ENCODE peak calls at places on chromosome 4, in five cellular contexts. F, I, P, W and Z are unnamed samples.

GRCh38 chr4:3465698-3466671 is 2.9 kb downstream of the DOK7 start:
- DNase-seq in F (no peak), I (no peak), P (no peak), W (no peak), Z (no peak)

GRCh38 chr4:82989567-82990429 is 20.8 kb downstream of the LIN54 start:
- DNase-seq in F (no peak), I (no peak), P (no peak), W (no peak), Z (peak)

GRCh38 chr4:47640911-47641310 is 155.8 kb downstream of the ATP10D start:
- DNase-seq in F (no peak), I (no peak), P (no peak), W (peak), Z (no peak)

GRCh38 chr4:73832651-73833237 is 3.7 kb upstream of the CXCL6 start:
- DNase-seq in F (no peak), I (no peak), P (no peak), W (peak), Z (peak)

GRCh38 chr4:97349468-97350186 is 793.6 kb downstream of the STPG2 start:
- DNase-seq in F (no peak), I (no peak), P (no peak), W (no peak), Z (no peak)

GRCh38 chr4:153398713-153399112 is 54.2 kb downstream of the MND1 start:
- DNase-seq in F (no peak), I (no peak), P (no peak), W (no peak), Z (no peak)

GRCh38 chr4:151564321-151564720 is 155.3 kb downstream of the FHIP1A start:
- DNase-seq in F (no peak), I (no peak), P (no peak), W (no peak), Z (no peak)

GRCh38 chr4:84870398-84871163 is 95.9 kb downstream of the WDFY3 start:
- DNase-seq in F (no peak), I (no peak), P (no peak), W (peak), Z (no peak)

GRCh38 chr4:94757192-94758140 is at the start of gene BMPR1B:
- DNase-seq in F (no peak), I (no peak), P (no peak), W (peak), Z (no peak)

GRCh38 chr4:121072080-121072835 is at the start of gene NDNF:
- DNase-seq in F (peak), I (no peak), P (no peak), W (peak), Z (no peak)

GRCh38 chr4:2835978-2836377 is 7.7 kb upstream of the ADD1 start:
- DNase-seq in F (peak), I (no peak), P (no peak), W (no peak), Z (no peak)

GRCh38 chr4:102612824-102613366 is 111.7 kb downstream of the NFKB1 start:
- DNase-seq in F (no peak), I (no peak), P (no peak), W (no peak), Z (peak)

GRCh38 chr4:7771541-7772507 is 167.8 kb downstream of the AFAP1 start:
- DNase-seq in F (peak), I (no peak), P (no peak), W (no peak), Z (no peak)

GRCh38 chr4:37685211-37685725 is 908 bp downstream of the RELL1 start:
- DNase-seq in F (no peak), I (peak), P (no peak), W (peak), Z (peak)

GRCh38 chr4:107115185-107115847 is 79.2 kb upstream of the DKK2 start:
- DNase-seq in F (no peak), I (no peak), P (peak), W (peak), Z (no peak)

GRCh38 chr4:38177792-38178665 is 217.8 kb downstream of the PTTG2 start:
- DNase-seq in F (peak), I (no peak), P (no peak), W (no peak), Z (peak)

GRCh38 chr4:119040711-119041185 is 94.9 kb upstream of the MYOZ2 start:
- DNase-seq in F (no peak), I (peak), P (no peak), W (peak), Z (no peak)

GRCh38 chr4:54660145-54660535 is 2.4 kb downstream of the KIT start:
- DNase-seq in F (no peak), I (no peak), P (no peak), W (no peak), Z (no peak)

GRCh38 chr4:27205994-27206393 is 345.4 kb downstream of the STIM2 start:
- DNase-seq in F (no peak), I (no peak), P (no peak), W (peak), Z (no peak)

GRCh38 chr4:83866821-83867220 is 330.9 kb downstream of the GPAT3 start:
- DNase-seq in F (no peak), I (no peak), P (no peak), W (peak), Z (no peak)

GRCh38 chr4:8745036-8745827 is 126.4 kb downstream of the HMX1 start:
- DNase-seq in F (peak), I (no peak), P (no peak), W (no peak), Z (no peak)

GRCh38 chr4:186727977-186728519 is 4.4 kb upstream of the FAT1 start:
- DNase-seq in F (no peak), I (no peak), P (no peak), W (no peak), Z (no peak)

GRCh38 chr4:186725422-186726149 is 1.9 kb upstream of the FAT1 start:
- DNase-seq in F (peak), I (no peak), P (no peak), W (peak), Z (peak)

GRCh38 chr4:186727149-186727976 is 3.7 kb upstream of the FAT1 start:
- DNase-seq in F (no peak), I (no peak), P (no peak), W (peak), Z (no peak)

GRCh38 chr4:186726150-186726439 is 2.4 kb upstream of the FAT1 start:
- DNase-seq in F (no peak), I (no peak), P (no peak), W (no peak), Z (no peak)

DNA sequence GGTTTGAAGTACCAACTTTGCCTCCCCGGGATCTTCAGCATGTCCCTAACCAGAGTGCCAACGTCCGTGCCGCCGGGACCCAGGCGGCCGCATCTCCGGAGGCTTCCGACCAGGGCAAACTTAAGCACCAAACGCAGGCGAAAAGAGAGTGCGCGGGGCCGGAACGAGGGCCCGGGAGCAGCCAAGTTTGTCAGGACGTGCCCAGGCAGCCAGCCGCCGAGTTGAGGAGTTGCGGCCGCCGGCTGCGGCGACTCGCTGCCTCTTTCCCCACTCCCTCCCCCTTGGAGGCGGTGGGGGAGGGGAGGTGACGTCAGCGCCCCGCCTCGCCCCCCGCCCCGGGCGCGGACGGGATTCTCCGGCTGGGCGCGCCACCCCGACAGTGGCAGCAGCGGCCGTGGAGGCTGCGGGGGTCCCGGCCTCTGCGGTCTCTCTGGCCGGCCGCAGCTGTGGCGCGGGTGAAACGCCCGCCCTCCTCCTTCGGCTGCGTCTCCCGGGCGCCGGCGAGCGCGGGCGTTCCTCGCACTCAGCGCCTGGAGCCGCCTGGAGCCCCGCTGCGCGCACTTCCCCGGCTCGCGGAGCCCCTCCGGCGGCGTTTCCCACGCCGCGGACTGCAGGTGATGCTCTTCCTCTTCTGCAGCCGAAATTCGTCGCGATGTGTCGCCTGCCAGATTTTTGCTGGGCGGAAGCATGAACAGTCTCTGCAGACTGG is 2.9 kb upstream of the FAT1 start:
- DNase-seq in F (peak), I (no peak), P (no peak), W (peak), Z (peak)
- H3K4me3 ChIP-seq in F (peak), I (peak), P (peak), W (peak), Z (peak)

DNA sequence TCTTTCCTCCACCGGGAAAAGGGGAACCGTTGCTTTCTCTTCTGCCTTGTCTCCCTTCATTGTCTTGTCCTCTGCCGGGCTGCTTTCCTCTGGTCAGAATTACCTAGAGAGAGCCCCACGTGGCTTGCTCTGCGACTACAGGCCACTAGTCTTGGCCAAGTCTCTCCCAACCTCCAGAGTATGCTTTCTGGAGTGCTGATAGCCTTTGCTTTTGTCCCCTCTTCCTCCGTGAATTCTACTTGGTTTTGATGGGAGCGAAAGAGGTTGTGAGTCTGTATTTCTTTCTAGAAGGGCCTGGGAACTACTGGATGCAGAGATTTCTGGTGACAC is 5.3 kb upstream of the POU4F2 start:
- DNase-seq in F (no peak), I (no peak), P (no peak), W (no peak), Z (no peak)
- H3K4me3 ChIP-seq in F (no peak), I (no peak), P (peak), W (no peak), Z (no peak)

GRCh38 chr4:24056258-24056657 is 166.4 kb upstream of the PPARGC1A start:
- DNase-seq in F (no peak), I (no peak), P (no peak), W (no peak), Z (no peak)
- H3K4me3 ChIP-seq in F (no peak), I (no peak), P (no peak), W (no peak), Z (no peak)

GRCh38 chr4:169032883-169033645 is 23.0 kb upstream of the CBR4 start:
- DNase-seq in F (no peak), I (no peak), P (no peak), W (no peak), Z (no peak)

GRCh38 chr4:169029947-169030346 is 19.9 kb upstream of the CBR4 start:
- DNase-seq in F (no peak), I (no peak), P (no peak), W (no peak), Z (no peak)

GRCh38 chr4:169032194-169032593 is 22.1 kb upstream of the CBR4 start:
- DNase-seq in F (no peak), I (no peak), P (no peak), W (no peak), Z (no peak)

GRCh38 chr4:169030575-169030982 is 20.5 kb upstream of the CBR4 start:
- DNase-seq in F (no peak), I (no peak), P (no peak), W (peak), Z (no peak)

DNA sequence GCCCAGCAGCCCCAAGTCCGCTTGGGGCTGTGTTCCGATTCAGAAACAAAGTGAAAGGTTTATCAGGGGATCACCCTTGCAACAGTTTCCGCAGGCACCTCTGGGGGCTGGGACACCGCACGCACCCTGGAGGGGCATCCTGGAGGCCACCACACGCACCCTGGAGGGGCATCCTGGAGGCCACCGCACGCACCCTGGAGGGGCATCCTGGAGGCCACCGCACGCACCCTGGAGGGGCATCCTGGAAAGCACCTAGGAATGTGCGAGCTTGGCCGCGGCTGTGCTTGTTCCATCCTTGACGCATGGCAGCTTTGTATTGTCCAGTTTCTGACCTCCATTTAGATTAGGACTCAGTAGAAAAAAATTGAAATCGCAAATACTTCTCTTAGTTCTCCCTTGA is 21.3 kb upstream of the CBR4 start:
- DNase-seq in F (no peak), I (no peak), P (no peak), W (no peak), Z (no peak)
- H3K4me3 ChIP-seq in F (no peak), I (no peak), P (no peak), W (no peak), Z (no peak)

DNA sequence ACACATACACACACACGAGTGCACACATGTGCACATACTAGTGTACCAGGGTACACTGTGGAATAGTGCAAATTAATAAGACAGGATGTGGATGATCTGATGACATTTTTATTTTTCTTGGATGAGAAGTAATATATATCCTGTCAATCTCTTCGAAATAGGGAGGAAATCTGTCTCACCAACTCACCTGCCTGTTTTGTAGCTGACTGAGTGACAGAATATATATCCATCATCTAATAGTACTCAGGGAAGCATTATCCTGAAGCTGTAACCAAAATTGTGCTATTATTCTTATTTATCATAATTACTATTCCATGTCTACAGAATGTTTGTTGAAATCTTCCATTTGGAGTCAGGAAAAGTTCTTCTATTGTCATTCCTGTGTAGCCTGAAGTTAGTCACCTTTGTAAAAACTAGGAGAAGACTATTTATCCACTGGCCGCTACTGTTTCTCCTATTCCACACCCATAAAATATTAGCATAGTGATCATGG is 888.0 kb downstream of the TRAM1L1 start:
- DNase-seq in F (no peak), I (no peak), P (no peak), W (no peak), Z (no peak)
- H3K4me3 ChIP-seq in F (no peak), I (no peak), P (no peak), W (no peak), Z (no peak)

GRCh38 chr4:504076-504475 is 5.1 kb downstream of the PIGG start:
- DNase-seq in F (no peak), I (no peak), P (no peak), W (peak), Z (no peak)

GRCh38 chr4:499563-499962 is 553 bp downstream of the PIGG start:
- DNase-seq in F (no peak), I (no peak), P (no peak), W (no peak), Z (no peak)

DNA sequence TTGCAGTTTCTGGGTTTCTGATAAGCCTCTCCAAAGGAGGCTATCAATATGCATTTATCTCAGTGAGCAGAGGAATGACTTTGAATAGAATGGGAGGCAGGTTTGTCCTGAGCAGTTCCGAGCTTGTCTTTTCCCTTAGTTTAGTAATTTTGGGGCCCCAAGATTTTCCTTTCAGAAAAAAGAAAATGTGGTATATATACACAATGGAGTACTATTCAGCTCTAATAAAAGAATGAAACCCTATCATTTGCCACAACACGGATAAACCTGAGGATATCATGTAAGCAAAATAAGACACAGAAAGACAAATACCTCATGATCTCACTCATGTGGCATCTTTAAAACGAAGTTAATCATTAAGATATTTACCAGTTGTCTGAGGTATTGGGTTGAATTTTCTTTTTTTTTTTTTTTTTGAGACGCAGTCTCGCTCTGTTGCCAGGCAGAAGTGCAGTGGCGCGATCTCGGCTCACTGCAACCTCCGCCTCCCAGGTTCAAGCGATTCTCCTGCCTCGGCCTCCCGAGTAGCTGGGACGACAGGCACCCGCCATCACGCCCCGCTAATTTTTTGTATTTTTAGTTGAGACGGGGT is 532 bp downstream of the ZNF721 start:
- DNase-seq in F (no peak), I (no peak), P (no peak), W (peak), Z (no peak)
- H3K4me3 ChIP-seq in F (peak), I (peak), P (peak), W (peak), Z (peak)

GRCh38 chr4:6563935-6564645 is 10.9 kb upstream of the MAN2B2 start:
- DNase-seq in F (no peak), I (no peak), P (no peak), W (no peak), Z (no peak)
- H3K4me3 ChIP-seq in F (no peak), I (no peak), P (no peak), W (no peak), Z (no peak)

GRCh38 chr4:59179372-59179771 is 2020.8 kb upstream of the ADGRL3 start:
- DNase-seq in F (no peak), I (no peak), P (no peak), W (no peak), Z (no peak)
- H3K4me3 ChIP-seq in F (no peak), I (no peak), P (no peak), W (no peak), Z (no peak)

DNA sequence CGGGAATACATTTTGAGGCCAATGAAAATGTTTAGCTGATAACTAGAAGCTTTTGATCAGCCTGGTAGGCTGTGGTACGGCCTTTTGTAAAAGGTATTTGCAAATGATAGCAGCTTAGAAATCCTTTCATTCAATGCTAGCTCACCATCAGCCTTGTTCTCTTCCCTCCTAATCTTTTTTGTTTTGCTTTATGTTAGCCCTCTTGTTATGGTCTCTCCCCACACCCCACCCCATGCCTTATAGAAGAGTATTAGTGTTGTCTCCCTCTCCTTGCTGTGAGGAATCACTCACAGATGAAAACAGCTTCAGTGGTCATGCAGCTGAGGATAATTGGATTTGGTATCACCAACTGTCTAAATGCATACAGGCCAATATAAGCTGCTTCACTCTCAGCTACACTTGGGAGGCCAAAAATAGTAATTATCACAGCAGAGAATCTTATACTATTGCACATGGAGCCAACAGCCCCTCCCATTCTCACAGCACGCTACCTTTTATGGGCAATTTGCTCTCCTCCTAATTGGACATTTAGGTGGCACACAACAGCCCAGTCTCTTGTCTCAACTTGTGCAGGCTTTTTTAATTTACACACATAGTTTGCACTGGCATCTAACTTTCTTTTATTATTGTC is 494.6 kb upstream of the FAM241A start:
- DNase-seq in F (no peak), I (no peak), P (no peak), W (no peak), Z (no peak)
- H3K4me3 ChIP-seq in F (no peak), I (no peak), P (no peak), W (no peak), Z (no peak)